ENCODE peak calls at places on chromosomes 16 and 17, in six cellular contexts. One of them, this sample, is unnamed.
A peak's percentile ranks its signal among the peaks of the same experiment; 100 is the strongest.

GRCh38 chr16:20327444-20328041 is at the start of gene GP2:
- DNase-seq in cardiac fibroblast: no peak
- DNase-seq in A549: peak; percentile 14
- DNase-seq in CD8-positive, alpha-beta T cell: no peak
- DNase-seq in fibroblast of the aortic adventitia: no peak
- DNase-seq in AG04450: no peak
- DNase-seq in this sample: no peak

GRCh38 chr16:50300942-50301625 is 34.7 kb downstream of the ADCY7 start:
- DNase-seq in A549: no peak
- DNase-seq in AG04450: no peak
- DNase-seq in fibroblast of the aortic adventitia: peak; percentile 61
- DNase-seq in CD8-positive, alpha-beta T cell: no peak
- DNase-seq in cardiac fibroblast: no peak
- DNase-seq in this sample: peak; percentile 54

GRCh38 chr17:41103896-41104295 is 1.3 kb upstream of the KRTAP4-9 start:
- DNase-seq in AG04450: no peak
- DNase-seq in A549: no peak
- DNase-seq in fibroblast of the aortic adventitia: no peak
- DNase-seq in cardiac fibroblast: no peak
- DNase-seq in CD8-positive, alpha-beta T cell: no peak
- DNase-seq in this sample: no peak

GRCh38 chr17:9371019-9371418 is 204.6 kb downstream of the STX8 start:
- DNase-seq in AG04450: no peak
- DNase-seq in cardiac fibroblast: peak; percentile 70
- DNase-seq in fibroblast of the aortic adventitia: peak; percentile 94
- DNase-seq in A549: peak; percentile 86
- DNase-seq in CD8-positive, alpha-beta T cell: no peak
- DNase-seq in this sample: peak; percentile 81

GRCh38 chr17:50660042-50660886 is 25.6 kb downstream of the ABCC3 start:
- DNase-seq in fibroblast of the aortic adventitia: peak; percentile 32
- DNase-seq in AG04450: no peak
- DNase-seq in CD8-positive, alpha-beta T cell: no peak
- DNase-seq in A549: peak; percentile 95
- DNase-seq in cardiac fibroblast: peak; percentile 62
- DNase-seq in this sample: peak; percentile 57

GRCh38 chr17:35790826-35791225 is 4.6 kb downstream of the MMP28 start:
- DNase-seq in fibroblast of the aortic adventitia: no peak
- DNase-seq in A549: no peak
- DNase-seq in CD8-positive, alpha-beta T cell: no peak
- DNase-seq in cardiac fibroblast: no peak
- DNase-seq in AG04450: no peak
- DNase-seq in this sample: no peak

GRCh38 chr16:49495596-49496355 is 122.2 kb downstream of the C16orf78 start:
- DNase-seq in CD8-positive, alpha-beta T cell: no peak
- DNase-seq in fibroblast of the aortic adventitia: no peak
- DNase-seq in AG04450: no peak
- DNase-seq in A549: no peak
- DNase-seq in cardiac fibroblast: no peak
- DNase-seq in this sample: no peak

GRCh38 chr16:20740007-20740883 is 1.4 kb downstream of the THUMPD1 start:
- DNase-seq in AG04450: no peak
- DNase-seq in CD8-positive, alpha-beta T cell: peak; percentile 20
- DNase-seq in fibroblast of the aortic adventitia: peak; percentile 5
- DNase-seq in A549: peak; percentile 17
- DNase-seq in cardiac fibroblast: peak; percentile 33
- DNase-seq in this sample: peak; percentile 3

GRCh38 chr16:83744521-83744981 is 63.2 kb upstream of the HSBP1 start:
- DNase-seq in CD8-positive, alpha-beta T cell: no peak
- DNase-seq in cardiac fibroblast: no peak
- DNase-seq in A549: no peak
- DNase-seq in fibroblast of the aortic adventitia: no peak
- DNase-seq in AG04450: no peak
- DNase-seq in this sample: peak; percentile 29

GRCh38 chr17:62781826-62782225 is 26.3 kb downstream of the MARCHF10 start:
- DNase-seq in fibroblast of the aortic adventitia: peak; percentile 37
- DNase-seq in CD8-positive, alpha-beta T cell: no peak
- DNase-seq in cardiac fibroblast: peak; percentile 25
- DNase-seq in AG04450: no peak
- DNase-seq in A549: peak; percentile 69
- DNase-seq in this sample: peak; percentile 82

GRCh38 chr16:291539-291938 is 8.6 kb downstream of the PDIA2 start:
- DNase-seq in AG04450: no peak
- DNase-seq in CD8-positive, alpha-beta T cell: no peak
- DNase-seq in cardiac fibroblast: no peak
- DNase-seq in fibroblast of the aortic adventitia: no peak
- DNase-seq in A549: no peak
- DNase-seq in this sample: no peak

GRCh38 chr17:5706835-5707234 is 122.5 kb upstream of the NLRP1 start:
- DNase-seq in A549: peak; percentile 67
- DNase-seq in CD8-positive, alpha-beta T cell: peak; percentile 65
- DNase-seq in cardiac fibroblast: peak; percentile 63
- DNase-seq in fibroblast of the aortic adventitia: peak; percentile 77
- DNase-seq in AG04450: peak; percentile 29
- DNase-seq in this sample: peak; percentile 66

GRCh38 chr16:52725461-52725860 is 178.5 kb upstream of the TOX3 start:
- DNase-seq in CD8-positive, alpha-beta T cell: no peak
- DNase-seq in AG04450: no peak
- DNase-seq in A549: no peak
- DNase-seq in fibroblast of the aortic adventitia: no peak
- DNase-seq in cardiac fibroblast: no peak
- DNase-seq in this sample: no peak

GRCh38 chr17:13750783-13751484 is 149.2 kb upstream of the HS3ST3A1 start:
- DNase-seq in cardiac fibroblast: peak; percentile 41
- DNase-seq in A549: no peak
- DNase-seq in fibroblast of the aortic adventitia: no peak
- DNase-seq in CD8-positive, alpha-beta T cell: no peak
- DNase-seq in AG04450: no peak
- DNase-seq in this sample: peak; percentile 39

GRCh38 chr17:48540213-48540612 is 4.7 kb downstream of the HOXB2 start:
- DNase-seq in AG04450: no peak
- DNase-seq in CD8-positive, alpha-beta T cell: no peak
- DNase-seq in A549: no peak
- DNase-seq in fibroblast of the aortic adventitia: no peak
- DNase-seq in cardiac fibroblast: no peak
- DNase-seq in this sample: no peak
- H3K4me3 ChIP-seq in AG04450: peak overlapping the region; percentile 87
- H3K4me3 ChIP-seq in CD8-positive, alpha-beta T cell: no peak overlapping the region
- H3K4me3 ChIP-seq in A549: no peak overlapping the region
- H3K4me3 ChIP-seq in fibroblast of the aortic adventitia: no peak overlapping the region
- H3K4me3 ChIP-seq in cardiac fibroblast: no peak overlapping the region
- H3K4me3 ChIP-seq in this sample: no peak overlapping the region

DNA sequence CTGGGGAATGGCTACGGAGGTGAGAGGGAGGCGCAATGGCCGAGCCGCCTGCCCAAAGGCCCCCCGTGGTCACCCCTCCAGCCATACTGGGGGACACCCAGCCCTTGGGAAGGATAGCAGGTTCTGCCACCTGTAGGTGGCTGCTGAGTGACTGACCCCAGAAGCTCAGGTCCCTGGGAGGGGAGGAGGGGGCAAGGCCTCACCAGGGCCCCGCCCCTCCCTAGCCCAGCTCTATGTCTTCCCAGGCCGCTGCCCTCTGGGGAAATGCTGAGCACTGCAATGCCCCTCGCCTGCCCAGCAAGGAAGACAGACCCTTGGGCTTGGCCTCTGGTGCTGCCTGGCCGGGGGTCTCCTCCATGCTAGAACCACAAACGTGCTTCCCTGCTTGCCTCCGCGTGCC is 11.4 kb upstream of the CLDN9 start:
- DNase-seq in cardiac fibroblast: no peak
- DNase-seq in fibroblast of the aortic adventitia: no peak
- DNase-seq in A549: no peak
- DNase-seq in CD8-positive, alpha-beta T cell: no peak
- DNase-seq in AG04450: no peak
- DNase-seq in this sample: no peak
- TF ChIP-seq CTCF in cardiac fibroblast: no peak
- TF ChIP-seq CTCF in fibroblast of the aortic adventitia: no peak
- TF ChIP-seq CTCF in A549: no peak
- TF ChIP-seq CTCF in CD8-positive, alpha-beta T cell: no peak
- TF ChIP-seq CTCF in AG04450: no peak
- TF ChIP-seq CTCF in this sample: no peak

GRCh38 chr16:71895679-71896385 is 501 bp downstream of the IST1 start:
- DNase-seq in AG04450: no peak
- DNase-seq in cardiac fibroblast: peak; percentile 57
- DNase-seq in CD8-positive, alpha-beta T cell: peak; percentile 43
- DNase-seq in fibroblast of the aortic adventitia: peak; percentile 55
- DNase-seq in A549: peak; percentile 63
- DNase-seq in this sample: peak; percentile 61

GRCh38 chr16:71894229-71894920 is 956 bp upstream of the IST1 start:
- DNase-seq in A549: peak; percentile 70
- DNase-seq in cardiac fibroblast: peak; percentile 74
- DNase-seq in CD8-positive, alpha-beta T cell: peak; percentile 43
- DNase-seq in fibroblast of the aortic adventitia: peak; percentile 68
- DNase-seq in AG04450: no peak
- DNase-seq in this sample: peak; percentile 56

GRCh38 chr16:71896688-71897368 is 1.5 kb downstream of the IST1 start:
- DNase-seq in A549: no peak
- DNase-seq in cardiac fibroblast: no peak
- DNase-seq in AG04450: no peak
- DNase-seq in CD8-positive, alpha-beta T cell: no peak
- DNase-seq in fibroblast of the aortic adventitia: no peak
- DNase-seq in this sample: no peak

GRCh38 chr16:71894921-71895678 is at the start of gene IST1:
- DNase-seq in fibroblast of the aortic adventitia: peak; percentile 99
- DNase-seq in AG04450: peak; percentile 98
- DNase-seq in cardiac fibroblast: peak; percentile 99
- DNase-seq in A549: peak; percentile 99
- DNase-seq in CD8-positive, alpha-beta T cell: peak; percentile 99
- DNase-seq in this sample: peak; percentile 99

DNA sequence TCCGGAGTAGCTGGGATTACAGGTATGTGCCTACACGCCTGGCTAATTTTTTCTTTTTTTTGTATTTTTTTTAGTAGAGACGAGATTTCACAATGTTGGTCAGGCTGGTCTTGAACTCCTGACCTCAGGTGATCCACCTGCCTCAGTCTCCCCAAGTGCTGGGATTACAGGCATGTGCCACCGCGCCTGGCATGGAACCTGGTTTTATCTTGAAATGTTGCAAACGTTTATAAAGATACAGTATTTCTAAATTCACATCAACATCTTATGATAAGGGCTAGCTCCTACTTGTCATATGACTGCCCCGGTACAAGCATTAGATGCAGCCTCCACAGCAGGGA is 1.5 kb upstream of the IST1 start:
- DNase-seq in CD8-positive, alpha-beta T cell: no peak
- DNase-seq in A549: no peak
- DNase-seq in fibroblast of the aortic adventitia: no peak
- DNase-seq in AG04450: no peak
- DNase-seq in cardiac fibroblast: no peak
- DNase-seq in this sample: no peak
- H3K4me3 ChIP-seq in CD8-positive, alpha-beta T cell: peak overlapping the region; percentile 98
- H3K4me3 ChIP-seq in A549: peak overlapping the region; percentile 78
- H3K4me3 ChIP-seq in fibroblast of the aortic adventitia: peak overlapping the region; percentile 87
- H3K4me3 ChIP-seq in AG04450: peak overlapping the region; percentile 91
- H3K4me3 ChIP-seq in cardiac fibroblast: peak overlapping the region; percentile 94
- H3K4me3 ChIP-seq in this sample: peak overlapping the region; percentile 88

GRCh38 chr17:42276609-42277341 is 584 bp upstream of the STAT5B start:
- DNase-seq in A549: peak; percentile 66
- DNase-seq in fibroblast of the aortic adventitia: peak; percentile 84
- DNase-seq in AG04450: peak; percentile 57
- DNase-seq in CD8-positive, alpha-beta T cell: peak; percentile 24
- DNase-seq in cardiac fibroblast: peak; percentile 89
- DNase-seq in this sample: peak; percentile 73
- TF ChIP-seq CTCF in A549: no peak
- TF ChIP-seq CTCF in fibroblast of the aortic adventitia: no peak
- TF ChIP-seq CTCF in AG04450: no peak
- TF ChIP-seq CTCF in CD8-positive, alpha-beta T cell: no peak
- TF ChIP-seq CTCF in cardiac fibroblast: no peak
- TF ChIP-seq CTCF in this sample: no peak

DNA sequence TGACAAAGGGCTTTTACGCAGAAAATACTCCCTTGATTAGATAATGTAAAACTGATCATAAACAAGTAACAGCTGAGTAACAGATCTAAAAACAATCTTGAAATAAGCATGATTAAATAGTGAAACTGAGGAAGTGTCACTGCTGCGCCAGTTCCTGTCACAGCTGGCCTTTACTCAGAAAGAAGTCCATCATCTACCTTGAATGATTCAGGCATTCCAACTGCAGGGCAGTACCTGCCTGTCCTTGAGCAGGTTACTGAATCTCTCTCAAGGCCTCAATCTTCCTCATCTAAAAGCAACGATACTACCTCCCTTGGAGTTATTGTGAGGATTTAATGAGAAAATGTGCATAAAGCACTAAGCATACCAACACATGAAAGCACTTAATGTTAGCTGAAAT is 12.7 kb downstream of the PHLPP2 start:
- DNase-seq in fibroblast of the aortic adventitia: no peak
- DNase-seq in A549: no peak
- DNase-seq in AG04450: no peak
- DNase-seq in cardiac fibroblast: no peak
- DNase-seq in CD8-positive, alpha-beta T cell: no peak
- DNase-seq in this sample: no peak
- H3K4me3 ChIP-seq in fibroblast of the aortic adventitia: no peak overlapping the region
- H3K4me3 ChIP-seq in A549: no peak overlapping the region
- H3K4me3 ChIP-seq in AG04450: no peak overlapping the region
- H3K4me3 ChIP-seq in cardiac fibroblast: no peak overlapping the region
- H3K4me3 ChIP-seq in CD8-positive, alpha-beta T cell: no peak overlapping the region
- H3K4me3 ChIP-seq in this sample: no peak overlapping the region

GRCh38 chr16:67151431-67152097 is 766 bp upstream of the B3GNT9 start:
- DNase-seq in CD8-positive, alpha-beta T cell: no peak
- DNase-seq in AG04450: no peak
- DNase-seq in fibroblast of the aortic adventitia: no peak
- DNase-seq in A549: peak; percentile 52
- DNase-seq in cardiac fibroblast: no peak
- DNase-seq in this sample: no peak
- TF ChIP-seq CTCF in CD8-positive, alpha-beta T cell: no peak
- TF ChIP-seq CTCF in AG04450: no peak
- TF ChIP-seq CTCF in fibroblast of the aortic adventitia: no peak
- TF ChIP-seq CTCF in A549: no peak
- TF ChIP-seq CTCF in cardiac fibroblast: peak; percentile 4
- TF ChIP-seq CTCF in this sample: no peak

GRCh38 chr16:12314786-12315185 is 338.3 kb downstream of the SNX29 start:
- DNase-seq in cardiac fibroblast: no peak
- DNase-seq in CD8-positive, alpha-beta T cell: no peak
- DNase-seq in fibroblast of the aortic adventitia: no peak
- DNase-seq in A549: no peak
- DNase-seq in AG04450: no peak
- DNase-seq in this sample: peak; percentile 40
- H3K4me3 ChIP-seq in cardiac fibroblast: no peak overlapping the region
- H3K4me3 ChIP-seq in CD8-positive, alpha-beta T cell: no peak overlapping the region
- H3K4me3 ChIP-seq in fibroblast of the aortic adventitia: no peak overlapping the region
- H3K4me3 ChIP-seq in A549: no peak overlapping the region
- H3K4me3 ChIP-seq in AG04450: no peak overlapping the region
- H3K4me3 ChIP-seq in this sample: no peak overlapping the region

GRCh38 chr16:14455577-14455976 is 174.5 kb downstream of the PARN start:
- DNase-seq in AG04450: no peak
- DNase-seq in A549: peak; percentile 40
- DNase-seq in CD8-positive, alpha-beta T cell: no peak
- DNase-seq in fibroblast of the aortic adventitia: peak; percentile 9
- DNase-seq in cardiac fibroblast: no peak
- DNase-seq in this sample: peak; percentile 41
- TF ChIP-seq CTCF in AG04450: no peak
- TF ChIP-seq CTCF in A549: no peak
- TF ChIP-seq CTCF in CD8-positive, alpha-beta T cell: no peak
- TF ChIP-seq CTCF in fibroblast of the aortic adventitia: no peak
- TF ChIP-seq CTCF in cardiac fibroblast: no peak
- TF ChIP-seq CTCF in this sample: no peak

This sample was measured in AG10803.